ENCODE peak calls at places on chromosomes 5 and 9, in six cellular contexts. A, G, Q, Y, O and D are unnamed samples.

GRCh38 chr9:36486454-36486932 is 86.2 kb upstream of the MELK start:
- DNase-seq in A (peak), G (no peak), Q (peak), Y (no peak), O (peak), D (peak)

GRCh38 chr9:123893831-123894460 is 36.0 kb downstream of the DENND1A start:
- DNase-seq in A (peak), G (no peak), Q (peak), Y (no peak), O (no peak), D (no peak)

GRCh38 chr9:129102791-129103594 is 7.6 kb downstream of the CRAT start:
- DNase-seq in A (peak), G (peak), Q (peak), Y (peak), O (no peak), D (peak)

GRCh38 chr9:87381746-87382145 is 115.9 kb upstream of the DAPK1 start:
- DNase-seq in A (no peak), G (no peak), Q (no peak), Y (no peak), O (no peak), D (peak)

GRCh38 chr5:139955616-139956283 is 87.3 kb downstream of the NRG2 start:
- DNase-seq in A (no peak), G (no peak), Q (no peak), Y (peak), O (no peak), D (no peak)

GRCh38 chr5:155953335-155953734 is 373.6 kb upstream of the SGCD start:
- DNase-seq in A (peak), G (no peak), Q (no peak), Y (no peak), O (no peak), D (no peak)

GRCh38 chr5:173010547-173011464 is 27.2 kb downstream of the ATP6V0E1 start:
- DNase-seq in A (peak), G (peak), Q (peak), Y (peak), O (peak), D (peak)

GRCh38 chr9:126290871-126291270 is 35.8 kb upstream of the MVB12B start:
- DNase-seq in A (no peak), G (no peak), Q (no peak), Y (no peak), O (no peak), D (no peak)

GRCh38 chr5:174376056-174376455 is 330.6 kb downstream of the NSG2 start:
- DNase-seq in A (no peak), G (no peak), Q (no peak), Y (no peak), O (no peak), D (peak)

GRCh38 chr5:174380311-174380710 is 334.8 kb downstream of the NSG2 start:
- DNase-seq in A (no peak), G (no peak), Q (no peak), Y (no peak), O (no peak), D (no peak)

GRCh38 chr5:174378116-174378874 is 332.8 kb downstream of the NSG2 start:
- DNase-seq in A (no peak), G (no peak), Q (no peak), Y (no peak), O (no peak), D (no peak)

GRCh38 chr5:174374206-174374605 is 328.7 kb downstream of the NSG2 start:
- DNase-seq in A (no peak), G (no peak), Q (no peak), Y (no peak), O (no peak), D (peak)

DNA sequence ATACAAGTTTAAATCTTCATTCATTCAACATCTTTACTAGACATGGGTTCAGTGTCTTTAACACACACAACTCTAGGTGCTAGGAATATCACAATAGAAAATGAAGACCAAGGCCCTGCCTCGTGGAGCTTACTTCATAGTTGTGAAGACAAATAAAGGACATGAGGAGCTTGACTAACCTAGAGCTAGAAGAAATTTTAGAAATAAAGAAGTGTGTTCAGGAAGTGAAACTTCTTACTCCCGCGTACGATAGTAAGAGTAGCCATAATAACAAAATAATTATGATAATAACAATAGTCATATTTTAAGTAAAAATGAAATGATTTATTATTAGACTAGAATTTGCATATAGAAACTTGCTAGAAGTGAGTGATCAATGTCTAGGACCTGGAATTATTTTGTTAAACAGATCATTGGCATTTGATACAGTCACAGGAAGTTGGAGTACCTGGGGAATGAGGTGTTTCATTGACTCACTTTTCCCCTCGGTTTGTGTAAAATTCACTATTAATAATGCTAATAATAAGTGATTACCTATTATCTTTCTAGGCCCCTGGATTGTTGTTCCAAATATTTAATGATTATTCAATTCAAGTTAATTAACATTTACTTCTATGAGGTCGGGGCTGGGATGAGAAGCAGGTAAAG is 331.3 kb downstream of the NSG2 start:
- DNase-seq in A (no peak), G (no peak), Q (no peak), Y (no peak), O (no peak), D (no peak)
- H4K91ac ChIP-seq in A (no peak), G (no peak), Q (no peak), Y (no peak), O (no peak), D (peak)

DNA sequence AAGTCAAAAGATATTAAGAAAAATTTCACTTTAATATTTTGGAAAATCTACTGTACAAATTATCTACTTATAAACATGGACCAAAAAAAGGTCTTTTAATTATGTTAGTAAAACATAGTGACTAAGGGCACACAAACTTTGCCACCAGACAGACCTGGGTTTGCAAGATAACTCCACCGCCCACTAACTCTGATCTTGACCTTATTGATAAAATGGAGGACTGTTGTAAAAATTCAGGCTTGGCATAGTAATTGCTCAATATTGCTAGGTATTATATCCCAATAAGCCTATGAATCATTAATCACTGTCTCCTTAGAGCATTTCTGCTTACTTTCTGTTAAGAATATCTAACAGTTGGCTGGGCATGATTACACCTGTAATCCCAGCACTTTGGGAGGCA is 3.8 kb downstream of the C9orf40 start:
- DNase-seq in A (no peak), G (no peak), Q (no peak), Y (no peak), O (no peak), D (no peak)
- H4K91ac ChIP-seq in A (no peak), G (no peak), Q (no peak), Y (no peak), O (no peak), D (no peak)

DNA sequence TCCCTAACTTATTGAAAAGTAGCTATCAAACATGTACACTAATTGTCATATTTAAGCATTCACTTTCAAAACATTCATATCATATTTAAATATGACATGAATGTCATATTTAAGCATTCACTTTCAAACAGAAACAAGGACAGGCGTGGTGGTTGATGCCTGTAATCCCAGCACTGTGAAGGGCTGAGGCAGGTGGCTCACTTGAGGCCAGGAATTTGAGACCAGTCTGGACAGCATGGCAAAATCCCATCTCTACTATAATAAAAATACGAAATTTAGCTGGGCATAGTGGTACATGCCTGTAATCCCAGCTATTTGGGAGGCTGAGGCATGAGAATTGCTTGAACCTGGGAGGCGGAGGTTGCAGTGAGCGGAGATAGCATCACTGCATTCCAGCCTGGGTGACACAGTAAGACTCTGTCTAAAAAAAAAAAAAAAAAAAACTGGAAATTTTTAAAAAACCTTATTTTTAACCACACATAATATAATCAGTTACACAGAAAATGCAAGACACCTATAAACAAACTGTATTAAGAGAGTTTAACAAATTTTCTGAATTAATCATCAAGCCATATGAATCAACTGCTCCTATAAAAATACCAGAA is 88.1 kb downstream of the LPAR1 start:
- DNase-seq in A (peak), G (no peak), Q (no peak), Y (no peak), O (no peak), D (peak)
- H4K91ac ChIP-seq in A (peak), G (no peak), Q (no peak), Y (no peak), O (no peak), D (no peak)

GRCh38 chr5:107398703-107399102 is 272.0 kb downstream of the EFNA5 start:
- DNase-seq in A (no peak), G (no peak), Q (no peak), Y (no peak), O (no peak), D (no peak)
- H4K91ac ChIP-seq in A (no peak), G (no peak), Q (no peak), Y (no peak), O (no peak), D (no peak)

DNA sequence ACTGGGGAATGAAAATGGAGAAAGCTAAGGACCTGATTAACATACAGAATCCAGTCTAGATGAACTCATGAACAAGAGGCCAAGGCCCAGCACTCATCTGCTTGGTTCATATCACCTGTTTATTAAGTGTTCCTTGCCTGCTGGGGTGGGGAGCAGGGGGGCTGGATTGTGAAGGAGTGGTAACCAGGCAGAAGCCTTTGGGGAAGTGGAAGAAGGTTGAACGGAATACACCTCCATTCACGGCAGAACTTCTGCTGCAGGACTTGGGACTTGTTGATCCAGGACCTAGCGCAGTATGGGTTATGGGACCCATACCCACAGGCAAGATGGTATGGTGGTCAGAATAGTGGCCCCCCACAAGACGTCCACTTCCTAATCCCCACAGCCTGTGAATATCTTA is 8.8 kb upstream of the SEPTIN8 start:
- DNase-seq in A (no peak), G (no peak), Q (no peak), Y (no peak), O (no peak), D (no peak)
- H4K91ac ChIP-seq in A (no peak), G (no peak), Q (no peak), Y (no peak), O (no peak), D (peak)

GRCh38 chr5:74624501-74624900 is 16.0 kb downstream of the ENC1 start:
- DNase-seq in A (no peak), G (no peak), Q (no peak), Y (no peak), O (no peak), D (peak)
- H4K91ac ChIP-seq in A (no peak), G (no peak), Q (no peak), Y (no peak), O (no peak), D (no peak)

DNA sequence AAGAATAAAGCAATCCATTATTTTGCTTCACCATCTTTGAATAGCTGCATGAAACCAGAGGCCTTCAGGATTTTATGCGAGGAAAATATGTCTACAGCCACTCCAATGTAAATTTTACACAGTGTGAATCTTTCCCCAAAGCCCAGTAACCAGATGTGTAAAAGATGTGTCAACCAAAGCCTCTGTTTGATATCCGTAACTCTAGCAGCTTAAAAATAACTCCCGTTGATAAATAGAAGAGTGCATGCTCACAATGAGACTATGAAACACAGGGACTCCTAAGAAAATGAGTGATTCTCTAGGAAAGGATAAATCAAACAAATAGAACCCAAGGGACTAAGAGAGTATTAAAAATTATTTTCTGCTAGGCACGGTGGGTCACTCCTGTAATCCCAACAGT is 60.0 kb upstream of the NPR3 start:
- DNase-seq in A (no peak), G (no peak), Q (no peak), Y (no peak), O (no peak), D (no peak)
- H4K91ac ChIP-seq in A (no peak), G (no peak), Q (no peak), Y (no peak), O (no peak), D (no peak)